ENCODE peak calls at places on chromosomes 13 and 19, in ten cellular contexts. W is upper lobe of left lung, Q is HCT116, J is HL-60, R is H1, Z is SK-N-SH, P is Panc1, L is transverse colon, B is breast epithelium, T is GM23338. E is an unnamed sample.

GRCh38 chr13:110680852-110681251 is 25.1 kb downstream of the CARS2 start:
- DNase-seq in W (no peak), Q (peak), J (no peak), R (peak), Z (peak), P (no peak), L (no peak), B (no peak), T (peak), E (no peak)

GRCh38 chr19:815775-816499 is 5.8 kb downstream of the PLPPR3 start:
- DNase-seq in W (no peak), Q (no peak), J (no peak), R (no peak), Z (no peak), P (no peak), L (no peak), B (no peak), T (no peak), E (no peak)

GRCh38 chr13:39407786-39408185 is 195.2 kb downstream of the LHFPL6 start:
- DNase-seq in W (no peak), Q (no peak), J (no peak), R (no peak), Z (no peak), P (no peak), L (no peak), B (no peak), T (no peak), E (no peak)

GRCh38 chr19:51382004-51382403 is 5.8 kb downstream of the LIM2 start:
- DNase-seq in W (no peak), Q (no peak), J (no peak), R (no peak), Z (no peak), P (no peak), L (no peak), B (no peak), T (no peak), E (no peak)

GRCh38 chr13:95643471-95643813 is 1.1 kb downstream of the DZIP1 start:
- DNase-seq in W (no peak), Q (no peak), J (no peak), R (no peak), Z (peak), P (no peak), L (no peak), B (no peak), T (peak), E (no peak)

GRCh38 chr13:99042851-99043250 is 65.0 kb upstream of the DOCK9 start:
- DNase-seq in W (no peak), Q (no peak), J (no peak), R (no peak), Z (no peak), P (no peak), L (no peak), B (no peak), T (no peak), E (peak)

GRCh38 chr13:77038907-77039470 is 12.0 kb upstream of the FBXL3 start:
- DNase-seq in W (no peak), Q (no peak), J (no peak), R (no peak), Z (no peak), P (no peak), L (no peak), B (no peak), T (no peak), E (no peak)

GRCh38 chr13:78625384-78625783 is 22.0 kb upstream of the POU4F1 start:
- DNase-seq in W (no peak), Q (no peak), J (no peak), R (no peak), Z (no peak), P (no peak), L (no peak), B (no peak), T (no peak), E (no peak)

GRCh38 chr19:55131421-55131820 is 14.0 kb upstream of the PPP1R12C start:
- DNase-seq in W (no peak), Q (no peak), J (no peak), R (no peak), Z (no peak), P (no peak), L (no peak), B (no peak), T (no peak), E (no peak)

GRCh38 chr19:11295665-11296245 is at the start of gene TSPAN16:
- DNase-seq in W (no peak), Q (no peak), J (no peak), R (no peak), Z (peak), P (no peak), L (no peak), B (no peak), T (no peak), E (no peak)

GRCh38 chr19:13466697-13467096 is 39.6 kb downstream of the CACNA1A start:
- DNase-seq in W (no peak), Q (no peak), J (no peak), R (no peak), Z (no peak), P (no peak), L (no peak), B (no peak), T (no peak), E (no peak)

GRCh38 chr19:34084396-34085145 is 87.7 kb upstream of the LSM14A start:
- DNase-seq in W (no peak), Q (no peak), J (no peak), R (no peak), Z (no peak), P (no peak), L (no peak), B (no peak), T (peak), E (no peak)

GRCh38 chr13:52070929-52071523 is 46.5 kb downstream of the UTP14C start:
- DNase-seq in W (no peak), Q (no peak), J (no peak), R (no peak), Z (peak), P (no peak), L (no peak), B (no peak), T (no peak), E (no peak)

GRCh38 chr19:46596008-46596407 is 5.1 kb upstream of the CALM3 start:
- DNase-seq in W (no peak), Q (no peak), J (no peak), R (no peak), Z (no peak), P (no peak), L (no peak), B (no peak), T (no peak), E (no peak)

GRCh38 chr19:16112778-16113177 is 1.1 kb downstream of the RAB8A start:
- DNase-seq in W (no peak), Q (no peak), J (peak), R (no peak), Z (no peak), P (no peak), L (no peak), B (no peak), T (no peak), E (no peak)
- H3K4me3 ChIP-seq in W (peak), Q (peak), J (peak), R (peak), Z (peak), P (peak), L (no peak), B (peak), T (peak), E (peak)

DNA sequence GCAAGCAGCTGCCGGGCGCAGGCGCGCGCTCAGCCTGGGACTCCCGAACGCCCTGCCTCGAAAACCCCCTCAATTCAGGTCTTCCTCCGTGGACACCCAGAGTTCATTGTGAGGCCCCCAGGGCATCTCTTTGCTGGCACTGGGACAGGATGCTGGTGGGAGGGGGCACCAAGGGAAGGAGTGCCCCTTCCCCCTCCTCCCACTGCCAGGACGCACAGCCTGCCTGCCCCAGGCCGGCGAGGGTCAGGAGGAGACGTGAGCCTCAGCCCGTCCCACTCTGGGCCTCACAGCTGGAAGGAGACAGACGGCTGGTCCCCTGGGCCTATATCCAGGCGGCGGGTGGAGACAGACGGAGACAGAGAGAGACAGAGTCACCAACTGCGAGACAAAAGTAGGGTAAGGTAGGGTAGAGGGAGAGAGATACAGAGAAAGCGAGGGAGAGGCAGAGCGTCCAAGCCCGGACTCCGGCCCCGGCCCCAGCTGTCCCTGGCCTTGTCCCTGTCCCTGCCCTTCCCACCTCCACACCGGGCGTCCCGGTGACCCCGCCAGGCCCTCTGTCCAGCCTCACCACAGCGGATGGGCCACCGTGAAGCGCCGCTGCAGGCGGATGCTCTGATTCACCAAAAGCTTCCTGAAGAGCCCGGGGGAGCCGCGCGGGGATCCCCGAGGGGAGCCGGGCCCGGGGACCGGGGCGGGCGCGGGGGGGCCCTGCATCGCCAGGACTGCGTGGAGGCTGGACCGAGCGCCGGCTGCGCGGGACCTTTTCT is at the start of gene PDE4C:
- DNase-seq in W (no peak), Q (no peak), J (no peak), R (peak), Z (peak), P (no peak), L (no peak), B (no peak), T (peak), E (no peak)
- TF ChIP-seq POLR2AphosphoS5 in W (no peak), Q (no peak), J (no peak), R (no peak), Z (no peak), P (no peak), L (no peak), B (no peak), T (no peak), E (no peak)

GRCh38 chr19:15642807-15643206 is 2.1 kb downstream of the CYP4F3 start:
- DNase-seq in W (no peak), Q (no peak), J (no peak), R (no peak), Z (no peak), P (no peak), L (no peak), B (no peak), T (no peak), E (no peak)
- H3K4me3 ChIP-seq in W (no peak), Q (no peak), J (no peak), R (no peak), Z (no peak), P (no peak), L (no peak), B (no peak), T (no peak), E (no peak)

DNA sequence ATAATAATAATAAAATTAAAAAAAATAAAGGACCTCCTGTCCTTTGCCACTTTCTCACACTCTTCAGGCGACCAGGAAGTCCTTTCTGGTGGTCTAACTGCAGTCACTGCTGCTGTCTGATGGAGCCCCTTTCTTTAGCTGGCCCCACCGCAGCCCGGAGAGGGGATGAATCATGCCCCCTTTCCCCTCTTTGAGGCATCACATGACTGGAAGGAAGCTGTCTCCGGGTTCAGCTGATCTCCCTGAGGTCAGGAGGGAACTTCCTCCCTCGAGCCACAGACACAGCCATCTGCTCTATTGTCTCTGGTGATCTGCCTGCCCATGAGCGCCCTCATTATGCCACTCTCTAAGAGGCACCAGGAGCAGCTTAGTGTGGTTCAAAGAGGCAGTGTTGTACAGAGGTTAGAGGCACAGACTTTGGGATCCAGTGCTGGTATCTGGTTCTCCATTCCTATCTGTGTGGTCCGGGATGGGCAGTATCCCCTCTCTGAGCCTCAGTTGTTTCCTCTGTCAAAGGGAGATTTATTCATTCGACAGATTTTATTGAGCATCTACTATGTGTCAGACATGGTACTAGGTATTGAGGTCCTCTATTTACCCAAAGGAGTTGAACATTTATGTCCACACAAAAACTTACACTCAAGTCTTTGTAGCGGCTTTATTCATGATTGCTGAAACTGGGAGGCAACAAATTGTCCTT is 30.0 kb downstream of the VAV1 start:
- DNase-seq in W (peak), Q (peak), J (peak), R (no peak), Z (no peak), P (no peak), L (peak), B (peak), T (peak), E (no peak)
- TF ChIP-seq POLR2AphosphoS5 in W (peak), Q (peak), J (peak), R (no peak), Z (no peak), P (no peak), L (no peak), B (no peak), T (no peak), E (no peak)

GRCh38 chr13:70394149-70394548 is 285.9 kb upstream of the KLHL1 start:
- DNase-seq in W (no peak), Q (no peak), J (no peak), R (no peak), Z (no peak), P (no peak), L (no peak), B (no peak), T (peak), E (no peak)
- H3K4me3 ChIP-seq in W (no peak), Q (no peak), J (no peak), R (peak), Z (no peak), P (no peak), L (no peak), B (no peak), T (peak), E (no peak)

DNA sequence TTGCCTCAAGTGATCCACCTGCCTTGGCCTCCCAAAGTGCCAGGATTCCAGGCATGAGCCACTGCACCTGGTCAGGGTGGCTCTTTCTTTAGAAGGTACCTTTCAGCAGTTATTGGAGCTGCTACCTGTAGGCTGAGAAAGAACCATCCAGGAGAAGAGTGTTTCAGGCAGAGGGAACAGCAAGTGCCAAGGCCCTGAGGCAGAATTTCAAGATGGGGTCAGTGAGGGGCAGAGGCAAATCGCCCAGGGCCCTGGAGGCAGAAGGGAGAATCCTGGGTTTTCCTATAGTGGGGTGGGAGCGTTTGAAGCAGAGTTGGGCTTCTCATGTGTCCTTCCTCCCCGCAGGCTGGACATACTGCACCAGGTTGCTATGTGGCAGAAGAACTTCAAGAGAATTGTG is 2.2 kb downstream of the MRPL4 start:
- DNase-seq in W (no peak), Q (no peak), J (no peak), R (no peak), Z (no peak), P (no peak), L (no peak), B (no peak), T (no peak), E (no peak)
- TF ChIP-seq POLR2AphosphoS5 in W (no peak), Q (no peak), J (no peak), R (no peak), Z (no peak), P (no peak), L (no peak), B (no peak), T (no peak), E (no peak)

GRCh38 chr13:50914848-50915247 is 5.3 kb downstream of the RNASEH2B start:
- DNase-seq in W (no peak), Q (no peak), J (no peak), R (no peak), Z (no peak), P (no peak), L (no peak), B (no peak), T (no peak), E (no peak)
- H3K4me3 ChIP-seq in W (no peak), Q (no peak), J (no peak), R (no peak), Z (no peak), P (no peak), L (no peak), B (no peak), T (no peak), E (no peak)